ENCODE peak calls at places on chromosome 19, in four cellular contexts. B is tibial nerve, D is testis, V is NB4. P is an unnamed sample.
A peak's percentile ranks its signal among the peaks of the same experiment; 100 is the strongest.

GRCh38 chr19:30222993-30223865 is 149.0 kb upstream of the ZNF536 start:
- DNase-seq in V (no peak), D (no peak), B (no peak), P (no peak)

GRCh38 chr19:28737021-28737525 is 475.9 kb downstream of the UQCRFS1 start:
- DNase-seq in D (no peak), B (peak; percentile 19), V (peak; percentile 33), P (no peak)

GRCh38 chr19:53908106-53908932 is 759 bp upstream of the CACNG7 start:
- DNase-seq in V (peak; percentile 61), D (peak; percentile 79), B (no peak), P (no peak)

GRCh38 chr19:7492142-7493055 is 3.6 kb upstream of the PEX11G start:
- DNase-seq in V (peak; percentile 98), B (no peak), D (no peak), P (no peak)

GRCh38 chr19:55447421-55448174 is 4.5 kb upstream of the SHISA7 start:
- DNase-seq in B (no peak), D (no peak), V (peak; percentile 38), P (peak; percentile 69)

GRCh38 chr19:55257461-55258411 is 1.1 kb downstream of the PPP6R1 start:
- DNase-seq in V (peak; percentile 61), D (peak; percentile 27), B (no peak), P (peak; percentile 66)

GRCh38 chr19:8255426-8256125 is 46.4 kb downstream of the CERS4 start:
- DNase-seq in B (no peak), V (no peak), D (no peak), P (no peak)

GRCh38 chr19:1461862-1462261 is 11.9 kb downstream of the APC2 start:
- DNase-seq in V (no peak), B (no peak), D (no peak), P (no peak)

GRCh38 chr19:41883463-41883820 is 458 bp downstream of the ARHGEF1 start:
- DNase-seq in V (no peak), D (no peak), B (no peak), P (no peak)

GRCh38 chr19:53868091-53868891 is 608 bp downstream of the MYADM start:
- DNase-seq in D (peak; percentile 40), B (no peak), V (peak; percentile 53), P (no peak)

GRCh38 chr19:1016647-1017114 is 4.2 kb downstream of the TMEM259 start:
- DNase-seq in V (no peak), B (no peak), D (no peak), P (no peak)

GRCh38 chr19:39474139-39474620 is 6.5 kb upstream of the TIMM50 start:
- DNase-seq in V (peak; percentile 50), D (peak; percentile 60), B (peak; percentile 46), P (peak; percentile 74)

GRCh38 chr19:19461671-19462622 is 53.4 kb downstream of the TSSK6 start:
- DNase-seq in D (peak; percentile 54), B (no peak), V (no peak), P (peak; percentile 86)

GRCh38 chr19:1266818-1267440 is 2.2 kb upstream of the CIRBP start:
- DNase-seq in V (peak; percentile 56), D (peak; percentile 60), B (no peak), P (peak; percentile 80)

GRCh38 chr19:40265763-40266099 is 19.4 kb downstream of the AKT2 start:
- DNase-seq in V (no peak), D (no peak), B (no peak), P (no peak)

GRCh38 chr19:1088419-1089066 is 6.6 kb downstream of the POLR2E start:
- DNase-seq in B (no peak), D (no peak), V (no peak), P (no peak)

GRCh38 chr19:15154002-15154612 is 46.7 kb downstream of the NOTCH3 start:
- DNase-seq in B (peak; percentile 39), D (peak; percentile 56), V (peak; percentile 68), P (peak; percentile 37)

GRCh38 chr19:8635422-8635821 is 5.0 kb downstream of the NFILZ start:
- DNase-seq in B (no peak), D (no peak), V (no peak), P (no peak)

GRCh38 chr19:29804493-29804892 is 7.3 kb upstream of the CCNE1 start:
- DNase-seq in B (no peak), D (no peak), V (no peak), P (no peak)

GRCh38 chr19:12400618-12401502 is at the start of gene ZNF799:
- DNase-seq in V (peak; percentile 97), D (peak; percentile 100), B (peak; percentile 98), P (peak; percentile 91)
- TF ChIP-seq POLR2A in V (peak; percentile 41), D (peak; percentile 52), B (peak; percentile 63), P (peak; percentile 40)

DNA sequence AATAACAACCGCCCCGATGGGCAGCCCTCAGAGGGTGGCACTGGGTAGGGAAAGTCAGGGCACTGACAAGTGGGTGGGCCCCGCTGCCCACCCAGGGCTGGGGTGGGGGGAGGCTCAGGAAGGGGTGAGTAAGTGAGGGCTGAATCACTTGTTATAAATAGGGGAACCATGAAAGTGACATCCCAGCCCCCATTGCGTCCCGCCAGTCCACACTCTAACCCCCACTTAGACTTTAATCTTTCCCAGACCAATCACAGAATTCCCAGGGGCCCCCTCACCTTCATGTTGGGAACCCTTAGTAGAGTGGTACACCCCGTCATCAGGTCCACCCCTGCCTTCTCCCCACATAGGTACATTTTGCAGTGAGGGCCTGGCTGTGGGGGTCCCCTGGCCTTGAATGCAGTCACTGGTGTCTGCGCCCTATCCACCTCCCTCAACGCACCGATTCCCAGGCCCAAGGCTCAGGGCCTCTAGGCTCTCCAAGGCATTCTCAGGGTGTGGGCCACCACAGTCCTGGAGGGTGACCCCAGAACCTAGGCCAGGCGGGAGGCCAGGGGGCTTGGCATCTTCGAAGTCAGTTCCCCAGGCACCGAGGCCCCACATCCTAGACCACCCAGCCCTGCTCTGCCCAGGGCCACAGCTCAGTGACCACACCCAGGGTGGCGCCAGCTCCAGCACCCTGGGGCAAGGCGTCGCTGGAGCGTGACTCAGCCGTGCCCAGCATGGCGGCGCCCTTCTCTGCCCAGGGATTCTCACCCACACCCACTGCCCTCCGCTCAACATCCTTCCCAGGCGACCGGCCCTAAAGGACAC is 36.8 kb upstream of the NANOS3 start:
- DNase-seq in D (no peak), V (peak; percentile 68), B (peak; percentile 37), P (peak; percentile 50)
- TF ChIP-seq POLR2A in D (no peak), V (peak; percentile 10), B (no peak), P (peak; percentile 83)

GRCh38 chr19:13187419-13187818 is 37.2 kb downstream of the IER2 start:
- DNase-seq in D (no peak), B (no peak), V (no peak), P (no peak)

GRCh38 chr19:13189600-13189999 is 39.4 kb downstream of the IER2 start:
- DNase-seq in D (no peak), B (no peak), V (no peak), P (no peak)

GRCh38 chr19:13195678-13196077 is 45.5 kb downstream of the IER2 start:
- DNase-seq in V (peak; percentile 44), D (no peak), B (no peak), P (no peak)

DNA sequence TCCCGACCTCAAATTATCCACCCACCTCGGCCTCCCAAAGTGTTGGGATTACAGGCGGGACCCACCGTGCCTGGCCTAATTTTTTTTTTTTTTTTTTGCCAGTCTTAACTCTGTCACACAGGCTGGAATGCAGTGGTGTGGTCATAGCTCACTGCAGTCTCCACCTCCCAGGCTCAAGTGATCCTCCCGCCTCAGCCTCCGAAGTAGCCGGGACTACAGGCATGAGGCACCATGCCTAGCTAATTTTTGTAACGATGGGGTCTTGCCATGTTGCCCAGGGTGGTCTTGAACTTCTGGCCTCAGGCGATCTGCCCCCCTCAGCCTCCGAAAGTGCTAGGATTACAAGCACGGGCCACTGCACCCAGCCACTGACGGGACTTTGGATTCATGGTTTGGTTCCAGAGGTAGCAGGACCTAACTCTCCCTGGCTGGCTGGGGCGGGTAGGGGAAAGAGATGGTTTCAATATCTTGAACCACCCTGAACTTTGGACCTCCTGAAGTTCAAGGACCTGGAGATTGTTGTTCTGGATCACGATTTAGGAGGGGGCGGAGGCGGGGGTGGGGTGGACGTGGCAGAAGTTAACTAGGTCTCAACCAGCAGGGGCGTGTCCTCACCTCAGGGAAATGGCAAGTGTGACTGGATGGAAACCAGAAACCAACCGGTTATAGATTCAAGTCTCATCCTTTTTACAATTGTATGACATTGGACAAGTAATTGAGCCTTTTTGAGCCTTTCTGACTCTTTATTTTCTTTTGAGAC is 40.8 kb downstream of the IER2 start:
- DNase-seq in V (no peak), B (no peak), D (no peak), P (no peak)
- TF ChIP-seq POLR2A in V (no peak), B (no peak), D (no peak), P (no peak)

GRCh38 chr19:47608908-47609879 is at the start of gene BICRA:
- DNase-seq in D (peak; percentile 86), B (peak; percentile 57), V (peak; percentile 98), P (peak; percentile 94)
- TF ChIP-seq POLR2A in D (no peak), B (no peak), V (no peak), P (no peak)

P was measured in erythroblast.